ENCODE peak calls at places on chromosomes 1 and 21, in four cellular contexts. One of them, this sample, is unnamed.

GRCh38 chr1:175338447-175339135 is 146.0 kb upstream of the KIAA0040 start:
- DNase-seq in A549: peak; percentile 26
- DNase-seq in testis: peak; percentile 68
- DNase-seq in ovary: no peak
- DNase-seq in this sample: peak; percentile 45

GRCh38 chr1:219113261-219113660 is 60.4 kb upstream of the LYPLAL1 start:
- DNase-seq in A549: no peak
- DNase-seq in testis: no peak
- DNase-seq in ovary: no peak
- DNase-seq in this sample: no peak

GRCh38 chr1:66276229-66276628 is 257.7 kb upstream of the SGIP1 start:
- DNase-seq in A549: no peak
- DNase-seq in testis: no peak
- DNase-seq in ovary: no peak
- DNase-seq in this sample: no peak

GRCh38 chr1:203039609-203040517 is 13.6 kb downstream of the PPFIA4 start:
- DNase-seq in A549: peak; percentile 35
- DNase-seq in testis: no peak
- DNase-seq in ovary: no peak
- DNase-seq in this sample: peak; percentile 79

GRCh38 chr21:26952274-26953066 is 14.4 kb downstream of the ADAMTS5 start:
- DNase-seq in A549: no peak
- DNase-seq in testis: no peak
- DNase-seq in ovary: no peak
- DNase-seq in this sample: no peak

GRCh38 chr1:52602328-52603300 is at the start of gene GPX7:
- DNase-seq in A549: no peak
- DNase-seq in testis: peak; percentile 58
- DNase-seq in ovary: peak; percentile 39
- DNase-seq in this sample: peak; percentile 47

GRCh38 chr21:45386336-45386727 is 18.6 kb upstream of the COL18A1 start:
- DNase-seq in A549: no peak
- DNase-seq in testis: no peak
- DNase-seq in ovary: no peak
- DNase-seq in this sample: no peak

GRCh38 chr1:109763646-109764415 is at the start of gene EPS8L3:
- DNase-seq in A549: peak; percentile 49
- DNase-seq in testis: peak; percentile 9
- DNase-seq in ovary: peak; percentile 19
- DNase-seq in this sample: peak; percentile 43

GRCh38 chr1:173917149-173917548 is at the start of gene SERPINC1:
- DNase-seq in A549: no peak
- DNase-seq in testis: no peak
- DNase-seq in ovary: no peak
- DNase-seq in this sample: no peak

GRCh38 chr1:21911205-21912001 is 25.7 kb downstream of the HSPG2 start:
- DNase-seq in A549: no peak
- DNase-seq in testis: peak; percentile 51
- DNase-seq in ovary: peak; percentile 67
- DNase-seq in this sample: no peak

GRCh38 chr1:233327938-233328660 is 575 bp downstream of the MAP3K21 start:
- DNase-seq in A549: peak; percentile 30
- DNase-seq in testis: no peak
- DNase-seq in ovary: no peak
- DNase-seq in this sample: no peak

GRCh38 chr1:100499412-100499811 is 38.5 kb upstream of the GPR88 start:
- DNase-seq in A549: no peak
- DNase-seq in testis: no peak
- DNase-seq in ovary: no peak
- DNase-seq in this sample: no peak

GRCh38 chr1:231241751-231242150 is 739 bp downstream of the GNPAT start:
- DNase-seq in A549: no peak
- DNase-seq in testis: peak; percentile 34
- DNase-seq in ovary: no peak
- DNase-seq in this sample: peak; percentile 47

GRCh38 chr1:156816561-156817328 is at the start of gene SH2D2A:
- DNase-seq in A549: no peak
- DNase-seq in testis: peak; percentile 42
- DNase-seq in ovary: no peak
- DNase-seq in this sample: peak; percentile 27

GRCh38 chr1:154870117-154870571 is at the start of gene KCNN3:
- DNase-seq in A549: peak; percentile 88
- DNase-seq in testis: peak; percentile 89
- DNase-seq in ovary: peak; percentile 95
- DNase-seq in this sample: peak; percentile 75
- TF ChIP-seq POLR2A in A549: no peak
- TF ChIP-seq POLR2A in testis: no peak
- TF ChIP-seq POLR2A in ovary: no peak
- TF ChIP-seq POLR2A in this sample: no peak

DNA sequence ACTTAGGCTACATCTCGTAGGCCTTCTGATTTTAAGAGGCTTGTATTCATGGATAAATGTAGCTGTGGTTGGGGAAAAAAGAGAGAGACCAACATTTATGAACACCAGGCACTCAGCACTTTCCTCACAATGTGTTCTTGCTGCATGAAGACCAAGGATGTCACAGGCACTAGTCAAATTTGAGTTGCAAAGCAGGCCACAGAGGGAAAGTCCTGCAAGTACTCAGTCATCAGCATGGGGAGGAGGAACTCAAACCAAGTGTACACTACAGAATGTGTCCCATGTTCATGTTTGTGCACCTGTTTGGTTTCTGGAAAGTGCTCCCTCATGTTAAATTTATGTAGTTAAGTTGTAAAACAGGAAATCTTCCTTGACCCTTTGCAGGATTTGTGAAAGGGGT is 8.7 kb upstream of the MAP3K7CL start:
- DNase-seq in A549: no peak
- DNase-seq in testis: no peak
- DNase-seq in ovary: no peak
- DNase-seq in this sample: no peak
- TF ChIP-seq POLR2A in A549: no peak
- TF ChIP-seq POLR2A in testis: no peak
- TF ChIP-seq POLR2A in ovary: no peak
- TF ChIP-seq POLR2A in this sample: no peak

GRCh38 chr1:214604543-214604942 is 1.5 kb downstream of the CENPF start:
- DNase-seq in A549: no peak
- DNase-seq in testis: no peak
- DNase-seq in ovary: no peak
- DNase-seq in this sample: no peak

GRCh38 chr1:214603819-214604252 is 841 bp downstream of the CENPF start:
- DNase-seq in A549: no peak
- DNase-seq in testis: no peak
- DNase-seq in ovary: no peak
- DNase-seq in this sample: peak; percentile 52

GRCh38 chr1:214602764-214603657 is at the start of gene CENPF:
- DNase-seq in A549: peak; percentile 99
- DNase-seq in testis: peak; percentile 99
- DNase-seq in ovary: peak; percentile 96
- DNase-seq in this sample: peak; percentile 97
- TF ChIP-seq POLR2A in A549: no peak
- TF ChIP-seq POLR2A in testis: no peak
- TF ChIP-seq POLR2A in ovary: no peak
- TF ChIP-seq POLR2A in this sample: peak; percentile 84

GRCh38 chr1:27887215-27888035 is 15.1 kb downstream of the THEMIS2 start:
- DNase-seq in A549: no peak
- DNase-seq in testis: no peak
- DNase-seq in ovary: no peak
- DNase-seq in this sample: no peak
- TF ChIP-seq POLR2A in A549: no peak
- TF ChIP-seq POLR2A in testis: no peak
- TF ChIP-seq POLR2A in ovary: no peak
- TF ChIP-seq POLR2A in this sample: no peak

GRCh38 chr1:206507395-206508129 is at the start of gene RASSF5:
- DNase-seq in A549: peak; percentile 55
- DNase-seq in testis: peak; percentile 84
- DNase-seq in ovary: peak; percentile 64
- DNase-seq in this sample: peak; percentile 46
- TF ChIP-seq POLR2A in A549: peak; percentile 86
- TF ChIP-seq POLR2A in testis: no peak
- TF ChIP-seq POLR2A in ovary: peak; percentile 22
- TF ChIP-seq POLR2A in this sample: peak; percentile 39

GRCh38 chr1:15736035-15736665 is at the start of gene SLC25A34:
- DNase-seq in A549: no peak
- DNase-seq in testis: no peak
- DNase-seq in ovary: no peak
- DNase-seq in this sample: no peak
- TF ChIP-seq POLR2A in A549: no peak
- TF ChIP-seq POLR2A in testis: no peak
- TF ChIP-seq POLR2A in ovary: no peak
- TF ChIP-seq POLR2A in this sample: no peak

GRCh38 chr21:33490991-33491372 is 534 bp downstream of the DNAJC28 start:
- DNase-seq in A549: no peak
- DNase-seq in testis: no peak
- DNase-seq in ovary: no peak
- DNase-seq in this sample: no peak

GRCh38 chr21:33492571-33492970 is 1.1 kb upstream of the DNAJC28 start:
- DNase-seq in A549: no peak
- DNase-seq in testis: no peak
- DNase-seq in ovary: no peak
- DNase-seq in this sample: peak; percentile 51

GRCh38 chr21:33487996-33488395 is 3.5 kb downstream of the DNAJC28 start:
- DNase-seq in A549: no peak
- DNase-seq in testis: no peak
- DNase-seq in ovary: no peak
- DNase-seq in this sample: no peak

GRCh38 chr21:33488936-33489335 is 2.6 kb downstream of the DNAJC28 start:
- DNase-seq in A549: no peak
- DNase-seq in testis: no peak
- DNase-seq in ovary: no peak
- DNase-seq in this sample: no peak

DNA sequence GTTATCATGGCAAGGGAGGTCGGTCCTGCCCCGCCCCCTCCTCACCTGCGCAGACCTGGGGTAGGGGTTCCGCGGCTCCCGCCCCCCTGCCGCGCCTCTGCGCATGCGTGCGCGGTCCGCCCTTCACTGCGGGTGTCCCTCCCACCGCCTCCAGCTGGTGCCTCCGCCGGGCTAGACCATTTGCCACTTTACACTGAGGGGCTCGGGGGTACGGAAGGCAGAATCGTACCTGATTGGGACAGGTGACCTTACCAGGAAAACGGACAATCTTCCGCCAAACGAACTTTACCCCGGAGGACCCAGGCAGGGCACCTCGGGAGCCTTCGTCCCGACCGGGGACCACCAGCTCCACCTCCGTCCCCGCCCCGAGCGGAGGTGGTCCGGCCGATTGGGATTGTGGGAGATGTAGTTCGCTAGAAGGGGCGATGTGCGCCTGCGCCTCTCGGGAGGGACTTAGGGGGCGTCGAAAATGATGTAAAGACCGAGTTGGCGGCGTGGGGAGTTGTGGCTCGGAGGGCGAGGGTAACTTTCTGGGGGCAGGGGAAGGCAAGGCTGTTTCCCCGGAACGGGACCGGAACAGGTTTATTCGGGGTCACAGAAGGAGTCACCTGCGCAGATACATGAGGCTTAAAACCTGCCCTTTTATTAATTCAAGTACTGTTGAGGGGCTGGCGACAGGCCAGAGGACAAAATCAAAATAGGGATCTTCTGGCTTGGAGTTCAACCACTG is at the start of gene DNAJC28:
- DNase-seq in A549: peak; percentile 88
- DNase-seq in testis: peak; percentile 94
- DNase-seq in ovary: peak; percentile 91
- DNase-seq in this sample: peak; percentile 98
- TF ChIP-seq POLR2A in A549: peak; percentile 54
- TF ChIP-seq POLR2A in testis: no peak
- TF ChIP-seq POLR2A in ovary: peak; percentile 45
- TF ChIP-seq POLR2A in this sample: peak; percentile 63

DNA sequence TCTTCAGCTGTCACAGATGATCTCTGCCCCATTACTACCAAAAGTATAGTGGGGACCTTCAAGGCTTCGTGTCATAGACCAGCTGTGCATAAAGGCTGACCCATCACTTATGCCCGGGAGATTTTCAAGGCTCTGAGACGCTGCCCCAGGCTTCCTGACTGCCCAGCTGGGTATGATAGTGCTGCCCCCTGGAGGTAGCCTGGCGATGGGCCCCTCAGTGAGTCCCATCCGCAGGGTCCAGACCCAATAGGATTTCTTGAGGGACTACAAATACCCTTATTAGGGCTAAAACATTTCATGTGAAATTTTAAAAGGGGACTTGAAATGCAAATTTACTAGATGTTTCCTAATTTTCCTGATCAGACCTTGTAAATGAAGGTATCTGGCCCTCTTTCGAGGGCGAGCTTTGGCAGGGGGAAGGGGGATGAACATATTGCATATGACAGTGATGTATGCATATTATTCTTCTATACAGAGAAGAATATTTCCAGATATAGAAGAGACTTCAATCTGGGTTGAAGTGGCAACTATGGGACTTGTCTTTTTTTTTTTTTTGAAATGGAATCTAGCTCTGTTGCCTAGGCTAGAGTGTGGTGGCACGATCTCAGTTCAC is 11.7 kb upstream of the FCMR start:
- DNase-seq in A549: peak; percentile 45
- DNase-seq in testis: peak; percentile 40
- DNase-seq in ovary: no peak
- DNase-seq in this sample: peak; percentile 67
- TF ChIP-seq POLR2A in A549: no peak
- TF ChIP-seq POLR2A in testis: no peak
- TF ChIP-seq POLR2A in ovary: no peak
- TF ChIP-seq POLR2A in this sample: no peak

GRCh38 chr21:29185172-29185571 is 54.7 kb downstream of the MAP3K7CL start:
- DNase-seq in A549: no peak
- DNase-seq in testis: no peak
- DNase-seq in ovary: no peak
- DNase-seq in this sample: no peak
- TF ChIP-seq POLR2A in A549: no peak
- TF ChIP-seq POLR2A in testis: no peak
- TF ChIP-seq POLR2A in ovary: no peak
- TF ChIP-seq POLR2A in this sample: no peak